ENCODE peak calls at places on chromosomes 2 and 18, in ten cellular contexts. U, Z, R, Y, W, S, A, V, B and G are unnamed samples.

GRCh38 chr2:227033471-227034148 is 130.4 kb downstream of the COL4A4 start:
- DNase-seq in W (peak; percentile 32), V (no peak), R (peak; percentile 54), B (peak; percentile 70), Z (no peak), S (no peak), U (peak; percentile 43), A (peak; percentile 16), Y (peak; percentile 40), G (no peak)

GRCh38 chr2:70954886-70955285 is 19.2 kb downstream of the ATP6V1B1 start:
- DNase-seq in R (no peak), Y (no peak), V (peak; percentile 29), S (peak; percentile 59), A (no peak), W (no peak), U (no peak), Z (no peak), B (no peak), G (no peak)

GRCh38 chr2:237889016-237889415 is 29.6 kb downstream of the RAMP1 start:
- DNase-seq in Z (no peak), S (no peak), U (no peak), V (no peak), W (no peak), A (no peak), R (no peak), Y (no peak), B (no peak), G (no peak)

GRCh38 chr18:13437034-13437433 is 218.5 kb downstream of the LDLRAD4 start:
- DNase-seq in A (peak; percentile 26), V (peak; percentile 69), Y (no peak), W (no peak), B (no peak), Z (no peak), R (no peak), S (no peak), U (no peak), G (no peak)

GRCh38 chr18:79478484-79479113 is 82.9 kb downstream of the NFATC1 start:
- DNase-seq in S (peak; percentile 76), R (no peak), W (no peak), U (no peak), Y (no peak), Z (no peak), B (no peak), A (no peak), V (peak; percentile 55), G (peak; percentile 58)

GRCh38 chr2:129760669-129761068 is 218.8 kb upstream of the RAB6C start:
- DNase-seq in Z (no peak), U (no peak), B (no peak), A (no peak), Y (no peak), S (peak; percentile 62), V (no peak), R (no peak), W (no peak), G (no peak)

GRCh38 chr2:47089083-47089464 is 66.0 kb downstream of the STPG4 start:
- DNase-seq in B (peak; percentile 76), S (no peak), R (peak; percentile 82), Y (no peak), W (peak; percentile 77), Z (no peak), U (peak; percentile 57), A (no peak), V (no peak), G (no peak)

GRCh38 chr2:46003912-46004473 is 293.2 kb upstream of the EPAS1 start:
- DNase-seq in B (no peak), U (no peak), V (no peak), R (no peak), W (peak; percentile 80), Y (no peak), A (no peak), S (no peak), Z (no peak), G (no peak)

GRCh38 chr2:17756629-17757028 is 2.7 kb downstream of the GEN1 start:
- DNase-seq in B (peak; percentile 40), A (no peak), R (peak; percentile 61), Y (no peak), S (no peak), W (peak; percentile 53), V (no peak), U (no peak), Z (no peak), G (no peak)

GRCh38 chr2:100058014-100058310 is 84.4 kb downstream of the AFF3 start:
- DNase-seq in Z (peak; percentile 4), A (no peak), S (no peak), U (no peak), V (no peak), Y (no peak), R (peak; percentile 4), B (no peak), W (peak; percentile 49), G (no peak)

GRCh38 chr2:8249191-8249590 is 432.7 kb upstream of the ID2 start:
- DNase-seq in Y (no peak), W (no peak), V (peak; percentile 95), R (no peak), S (no peak), B (no peak), U (no peak), Z (no peak), A (no peak), G (no peak)

GRCh38 chr2:56102866-56103265 is 80.9 kb upstream of the CCDC85A start:
- DNase-seq in Y (no peak), S (no peak), A (no peak), W (peak; percentile 6), Z (no peak), R (peak; percentile 45), U (peak; percentile 17), B (peak; percentile 20), V (no peak), G (no peak)

GRCh38 chr2:138176862-138177439 is 212.7 kb downstream of the HNMT start:
- DNase-seq in U (no peak), B (no peak), R (no peak), S (no peak), Y (no peak), Z (no peak), V (no peak), A (no peak), W (no peak), G (no peak)

GRCh38 chr2:217899231-217900009 is 103.4 kb downstream of the TNS1 start:
- DNase-seq in R (peak; percentile 89), S (peak; percentile 96), V (peak; percentile 95), B (peak; percentile 87), Y (peak; percentile 85), A (peak; percentile 25), W (peak; percentile 91), Z (peak; percentile 70), U (peak; percentile 78), G (no peak)

GRCh38 chr18:8097399-8097798 is 511.8 kb upstream of the RAB12 start:
- DNase-seq in V (no peak), B (no peak), W (no peak), A (no peak), U (no peak), S (no peak), Y (no peak), R (no peak), Z (no peak), G (no peak)

GRCh38 chr2:237492137-237492890 is 5.3 kb downstream of the MLPH start:
- DNase-seq in S (no peak), Y (no peak), Z (no peak), V (no peak), A (no peak), W (no peak), R (no peak), B (no peak), U (no peak), G (no peak)

GRCh38 chr2:161886248-161886647 is 187.8 kb downstream of the DPP4 start:
- DNase-seq in Y (no peak), B (no peak), Z (no peak), S (no peak), U (no peak), V (no peak), W (no peak), R (no peak), A (no peak), G (no peak)

GRCh38 chr18:78721281-78721949 is 258.2 kb upstream of the SALL3 start:
- DNase-seq in Z (no peak), V (peak; percentile 45), S (peak; percentile 57), R (no peak), U (no peak), B (no peak), A (no peak), W (no peak), Y (no peak), G (peak; percentile 14)

GRCh38 chr2:149143734-149144133 is 105.2 kb downstream of the LYPD6B start:
- DNase-seq in S (no peak), Z (no peak), V (no peak), U (no peak), A (no peak), B (peak; percentile 3), Y (no peak), R (no peak), W (no peak), G (no peak)

GRCh38 chr18:60929966-60930365 is 403.3 kb upstream of the CDH20 start:
- DNase-seq in Y (no peak), V (no peak), U (no peak), A (no peak), W (no peak), Z (no peak), B (no peak), R (no peak), S (no peak), G (no peak)

GRCh38 chr18:11981633-11982366 is 493 bp downstream of the IMPA2 start:
- DNase-seq in V (peak; percentile 70), Y (no peak), A (peak; percentile 68), R (no peak), S (peak; percentile 92), B (peak; percentile 36), Z (no peak), U (peak; percentile 27), W (peak; percentile 19), G (no peak)

GRCh38 chr2:152557273-152557879 is 159.9 kb downstream of the PRPF40A start:
- DNase-seq in B (no peak), V (no peak), A (no peak), Y (no peak), U (no peak), W (no peak), Z (no peak), R (no peak), S (no peak), G (no peak)
- H3K4me3 ChIP-seq in B (no peak overlapping the region), V (no peak overlapping the region), A (no peak overlapping the region), Y (no peak overlapping the region), U (no peak overlapping the region), W (no peak overlapping the region), Z (no peak overlapping the region), R (no peak overlapping the region), S (no peak overlapping the region), G (no peak overlapping the region)

GRCh38 chr2:30257266-30258214 is 26.2 kb downstream of the LBH start:
- DNase-seq in V (no peak), Z (no peak), Y (no peak), U (no peak), S (no peak), B (no peak), R (no peak), W (no peak), A (no peak), G (no peak)
- TF ChIP-seq CTCF in V (no peak), Z (no peak), Y (no peak), U (no peak), S (no peak), B (no peak), R (no peak), W (no peak), A (no peak), G (no peak)

GRCh38 chr2:84924173-84925106 is 19.0 kb downstream of the TMSB10 start:
- DNase-seq in Y (no peak), S (peak; percentile 81), A (no peak), W (peak; percentile 30), Z (no peak), B (peak; percentile 71), V (no peak), R (peak; percentile 84), U (peak; percentile 79), G (no peak)
- H3K4me3 ChIP-seq in Y (no peak overlapping the region), S (no peak overlapping the region), A (no peak overlapping the region), W (no peak overlapping the region), Z (no peak overlapping the region), B (no peak overlapping the region), V (no peak overlapping the region), R (no peak overlapping the region), U (no peak overlapping the region), G (peak overlapping the region; percentile 6)

GRCh38 chr2:127078691-127079270 is 28.2 kb downstream of the BIN1 start:
- DNase-seq in W (no peak), U (no peak), A (no peak), V (no peak), Z (no peak), B (no peak), S (no peak), Y (no peak), R (no peak), G (no peak)
- TF ChIP-seq CTCF in W (no peak), U (no peak), A (no peak), V (no peak), Z (no peak), B (no peak), S (no peak), Y (no peak), R (no peak), G (no peak)